ENCODE peak calls at places on chromosomes 1 and 21, in ten cellular contexts. T is testis; R is CD8-positive, alpha-beta T cell; O is tibial artery; U is ovary; D is brain microvascular endothelial cell; W is tibial nerve; K is fibroblast of pulmonary artery; A is stomach; J is cardiac fibroblast. B is an unnamed sample.
A peak's percentile ranks its signal among the peaks of the same experiment; 100 is the strongest.

GRCh38 chr1:109761227-109762038 is 2.3 kb downstream of the EPS8L3 start:
- DNase-seq in U (peak; percentile 15), D (no peak), A (peak; percentile 22), W (no peak), K (no peak), O (no peak), R (peak; percentile 2), T (peak; percentile 24), J (no peak), B (no peak)

GRCh38 chr1:214107322-214108096 is 119.7 kb downstream of the PROX1 start:
- DNase-seq in W (no peak), K (peak; percentile 26), R (no peak), O (no peak), D (no peak), U (peak; percentile 7), A (peak; percentile 37), J (peak; percentile 44), T (peak; percentile 52), B (no peak)

GRCh38 chr1:233331676-233332519 is 4.4 kb downstream of the MAP3K21 start:
- DNase-seq in O (no peak), T (peak; percentile 60), W (no peak), K (no peak), A (no peak), U (no peak), R (no peak), D (no peak), J (no peak), B (no peak)

GRCh38 chr1:234322979-234323378 is 50.3 kb upstream of the COA6 start:
- DNase-seq in W (no peak), R (peak; percentile 34), T (peak; percentile 79), O (no peak), K (peak; percentile 31), D (no peak), A (peak; percentile 61), U (no peak), J (peak; percentile 39), B (no peak)

GRCh38 chr1:34162852-34163766 is 1.9 kb downstream of the CSMD2 start:
- DNase-seq in R (no peak), W (peak; percentile 42), U (no peak), A (peak; percentile 42), J (peak; percentile 71), D (peak; percentile 61), T (peak; percentile 82), K (peak; percentile 53), O (peak; percentile 72), B (peak; percentile 75)

GRCh38 chr21:41653944-41654625 is 112.8 kb downstream of the RIPK4 start:
- DNase-seq in K (peak; percentile 89), J (peak; percentile 90), U (no peak), R (no peak), T (no peak), D (peak; percentile 29), A (no peak), W (no peak), O (no peak), B (no peak)

GRCh38 chr1:205777994-205778393 is 2.7 kb upstream of the RAB29 start:
- DNase-seq in R (no peak), A (no peak), O (no peak), K (no peak), J (no peak), W (no peak), D (no peak), T (no peak), U (no peak), B (no peak)

GRCh38 chr1:96416111-96416595 is 305.4 kb upstream of the PTBP2 start:
- DNase-seq in J (peak; percentile 99), T (no peak), R (no peak), U (no peak), W (peak; percentile 22), O (peak; percentile 60), K (peak; percentile 99), A (no peak), D (peak; percentile 90), B (peak; percentile 97)

GRCh38 chr1:24908591-24909259 is 21.4 kb downstream of the RUNX3 start:
- DNase-seq in D (no peak), A (no peak), W (no peak), O (no peak), K (no peak), U (no peak), J (no peak), R (peak; percentile 4), T (no peak), B (no peak)

DNA sequence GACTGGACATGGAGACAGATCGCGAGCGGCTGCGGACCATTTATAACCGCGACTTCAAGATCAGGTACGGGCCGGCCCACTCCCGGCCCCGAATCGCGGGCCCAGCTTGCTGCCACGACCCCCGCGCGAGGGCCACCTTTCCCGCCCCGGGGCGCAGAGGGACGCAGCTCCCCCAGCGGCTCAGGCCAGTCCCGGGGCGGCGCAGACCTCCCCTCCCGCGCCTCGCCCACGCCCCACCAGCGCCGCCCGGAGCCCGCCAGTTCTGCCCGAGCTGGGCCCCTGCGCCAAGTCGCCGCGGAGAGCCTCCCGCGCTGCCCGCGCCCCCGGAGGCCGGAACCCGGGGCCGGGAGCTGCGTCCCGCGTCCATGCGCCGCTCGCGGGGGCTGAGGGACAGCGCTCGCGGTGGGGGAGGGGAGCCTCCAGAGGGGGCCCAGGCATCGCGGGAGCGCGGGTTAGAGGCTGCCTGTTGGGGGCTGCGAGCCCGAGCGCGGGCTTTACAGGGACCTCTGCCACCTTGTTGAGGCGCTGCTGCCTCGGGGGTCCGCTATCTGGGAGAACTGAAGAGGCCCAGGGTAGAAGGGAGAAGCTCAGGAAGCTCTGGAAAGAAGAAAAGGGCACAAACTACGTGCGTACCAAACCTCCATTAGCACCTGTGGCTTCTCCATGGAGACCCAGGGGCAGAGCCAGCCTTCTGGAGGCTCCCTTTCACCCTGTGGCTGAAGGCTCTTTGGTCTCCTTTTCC is 698 bp downstream of the MOV10 start:
- DNase-seq in D (no peak), W (no peak), O (peak; percentile 42), A (no peak), T (peak; percentile 71), K (peak; percentile 22), R (peak; percentile 39), J (no peak), U (peak; percentile 69), B (no peak)
- TF ChIP-seq CTCF in D (no peak), W (peak; percentile 3), O (peak; percentile 7), A (no peak), T (no peak), K (no peak), R (no peak), J (no peak), U (peak; percentile 27), B (no peak)

GRCh38 chr21:16587671-16588379 is 858.0 kb downstream of the USP25 start:
- DNase-seq in R (no peak), T (no peak), K (peak; percentile 87), O (peak; percentile 28), W (peak; percentile 36), A (no peak), J (peak; percentile 83), U (peak; percentile 46), D (no peak), B (no peak)
- H3K4me3 ChIP-seq in R (no peak overlapping the region), T (peak overlapping the region; percentile 1), K (peak overlapping the region; percentile 57), O (peak overlapping the region; percentile 56), W (peak overlapping the region; percentile 54), A (peak overlapping the region; percentile 42), J (peak overlapping the region; percentile 58), U (peak overlapping the region; percentile 41), D (peak overlapping the region; percentile 59), B (peak overlapping the region; percentile 22)

GRCh38 chr1:176466514-176466913 is 3.5 kb downstream of the PAPPA2 start:
- DNase-seq in D (no peak), R (no peak), T (no peak), U (no peak), J (no peak), O (no peak), A (no peak), K (no peak), W (no peak), B (no peak)
- TF ChIP-seq CTCF in D (no peak), R (no peak), T (no peak), U (no peak), J (no peak), O (no peak), A (no peak), K (no peak), W (no peak), B (peak; percentile 20)

GRCh38 chr1:16020325-16020724 is 1.5 kb upstream of the CLCNKA start:
- DNase-seq in U (peak; percentile 28), O (no peak), W (no peak), T (no peak), A (no peak), R (no peak), K (no peak), D (no peak), J (no peak), B (no peak)
- H3K4me3 ChIP-seq in U (no peak overlapping the region), O (no peak overlapping the region), W (no peak overlapping the region), T (no peak overlapping the region), A (no peak overlapping the region), R (no peak overlapping the region), K (no peak overlapping the region), D (no peak overlapping the region), J (no peak overlapping the region), B (no peak overlapping the region)

GRCh38 chr1:151292207-151293030 is 10.3 kb downstream of the ZNF687 start:
- DNase-seq in J (no peak), D (no peak), U (no peak), A (no peak), T (no peak), W (no peak), R (no peak), O (no peak), K (no peak), B (no peak)
- TF ChIP-seq CTCF in J (peak; percentile 22), D (peak; percentile 20), U (no peak), A (no peak), T (no peak), W (no peak), R (no peak), O (no peak), K (no peak), B (no peak)